ENCODE peak calls at places on chromosomes 3 and 15, in four cellular contexts. Q is AG09319, K is mucosa of descending colon, N is dorsolateral prefrontal cortex. E is an unnamed sample.

GRCh38 chr3:194404365-194405140 is 5.5 kb upstream of the GP5 start:
- DNase-seq in Q (peak), K (no peak), N (no peak), E (peak)

GRCh38 chr3:32640939-32641725 is 43.9 kb upstream of the CNOT10 start:
- DNase-seq in Q (peak), K (no peak), N (no peak), E (no peak)

GRCh38 chr15:78873796-78874761 is 1.4 kb downstream of the MORF4L1 start:
- DNase-seq in Q (no peak), K (no peak), N (peak), E (peak)

GRCh38 chr3:22016197-22016596 is 265.2 kb upstream of the ZNF385D start:
- DNase-seq in Q (no peak), K (no peak), N (no peak), E (no peak)

GRCh38 chr15:62485170-62485720 is 320.2 kb upstream of the C2CD4B start:
- DNase-seq in Q (no peak), K (no peak), N (no peak), E (no peak)

GRCh38 chr3:132695422-132695821 is 26.8 kb downstream of the NPHP3 start:
- DNase-seq in Q (no peak), K (no peak), N (no peak), E (no peak)

GRCh38 chr3:70281663-70282062 is 30.8 kb downstream of the MDFIC2 start:
- DNase-seq in Q (no peak), K (no peak), N (no peak), E (no peak)

GRCh38 chr15:78457101-78457500 is 19.1 kb downstream of the IREB2 start:
- DNase-seq in Q (peak), K (no peak), N (no peak), E (no peak)

GRCh38 chr15:94259121-94259776 is 27.9 kb downstream of the MCTP2 start:
- DNase-seq in Q (no peak), K (no peak), N (no peak), E (no peak)

GRCh38 chr3:127694467-127695215 is 21.9 kb downstream of the ABTB1 start:
- DNase-seq in Q (no peak), K (peak), N (no peak), E (peak)

GRCh38 chr3:19065027-19065426 is 83.3 kb upstream of the KCNH8 start:
- DNase-seq in Q (no peak), K (no peak), N (no peak), E (no peak)

GRCh38 chr3:35200056-35200455 is 439.3 kb upstream of the ARPP21 start:
- DNase-seq in Q (no peak), K (no peak), N (no peak), E (no peak)

GRCh38 chr3:185843635-185844034 is 18.8 kb upstream of the IGF2BP2 start:
- DNase-seq in Q (no peak), K (no peak), N (no peak), E (no peak)

GRCh38 chr3:50124363-50125226 is 30.5 kb upstream of the SEMA3F start:
- DNase-seq in Q (no peak), K (peak), N (no peak), E (no peak)

GRCh38 chr3:142595581-142595950 is 627 bp upstream of the PLS1 start:
- DNase-seq in Q (no peak), K (no peak), N (no peak), E (peak)

GRCh38 chr15:40793216-40793989 is 13.5 kb upstream of the ZFYVE19 start:
- DNase-seq in Q (peak), K (peak), N (peak), E (peak)

GRCh38 chr3:119562307-119562961 is 3.0 kb upstream of the CD80 start:
- DNase-seq in Q (no peak), K (no peak), N (no peak), E (no peak)

GRCh38 chr15:49877117-49877860 is 241.7 kb downstream of the ATP8B4 start:
- DNase-seq in Q (no peak), K (no peak), N (no peak), E (no peak)

GRCh38 chr15:44956388-44956787 is at the start of gene TERB2:
- DNase-seq in Q (no peak), K (no peak), N (no peak), E (no peak)

GRCh38 chr3:113142476-113142875 is 68.9 kb upstream of the BOC start:
- DNase-seq in Q (no peak), K (no peak), N (no peak), E (no peak)

GRCh38 chr3:71650372-71650771 is 66.8 kb upstream of the FOXP1 start:
- DNase-seq in Q (no peak), K (no peak), N (no peak), E (peak)

GRCh38 chr3:69767571-69767970 is 28.3 kb downstream of the MITF start:
- DNase-seq in Q (no peak), K (peak), N (peak), E (no peak)

GRCh38 chr3:177062052-177062732 is 135.1 kb downstream of the TBL1XR1 start:
- DNase-seq in Q (no peak), K (no peak), N (no peak), E (no peak)

GRCh38 chr3:64945171-64945684 is 257.4 kb upstream of the ADAMTS9 start:
- DNase-seq in Q (no peak), K (no peak), N (no peak), E (peak)

GRCh38 chr15:58957101-58957973 is 23.9 kb upstream of the SLTM start:
- DNase-seq in Q (no peak), K (no peak), N (peak), E (peak)

GRCh38 chr3:187925326-187925725 is 180.1 kb upstream of the BCL6 start:
- DNase-seq in Q (no peak), K (no peak), N (no peak), E (no peak)

GRCh38 chr3:73727117-73727802 is 102.5 kb upstream of the PDZRN3 start:
- DNase-seq in Q (peak), K (no peak), N (no peak), E (peak)

GRCh38 chr15:32825219-32825618 is 107.4 kb downstream of the GREM1 start:
- DNase-seq in Q (no peak), K (no peak), N (no peak), E (no peak)

GRCh38 chr3:98735761-98736269 is 27.3 kb upstream of the ST3GAL6 start:
- DNase-seq in Q (no peak), K (no peak), N (no peak), E (no peak)

GRCh38 chr15:58284293-58284692 is 146.1 kb downstream of the AQP9 start:
- DNase-seq in Q (no peak), K (no peak), N (no peak), E (no peak)

GRCh38 chr3:51550080-51550819 is 11.7 kb downstream of the RAD54L2 start:
- DNase-seq in Q (no peak), K (no peak), N (no peak), E (no peak)

GRCh38 chr3:133568294-133569014 is 5.0 kb upstream of the CDV3 start:
- DNase-seq in Q (no peak), K (no peak), N (no peak), E (no peak)

GRCh38 chr3:161640201-161640600 is 143.6 kb downstream of the OTOL1 start:
- DNase-seq in Q (no peak), K (no peak), N (no peak), E (no peak)

GRCh38 chr3:197793246-197793645 is 2.2 kb downstream of the LRCH3 start:
- DNase-seq in Q (no peak), K (no peak), N (no peak), E (no peak)

GRCh38 chr15:89358755-89359439 is 24.3 kb upstream of the POLG start:
- DNase-seq in Q (peak), K (peak), N (peak), E (peak)

GRCh38 chr3:26015752-26016151 is 225.9 kb downstream of the OXSM start:
- DNase-seq in Q (no peak), K (no peak), N (no peak), E (no peak)
- TF ChIP-seq CTCF in Q (no peak), K (no peak), N (no peak), E (no peak)

GRCh38 chr3:148883163-148883562 is 18.1 kb downstream of the CPA3 start:
- DNase-seq in Q (no peak), K (no peak), N (no peak), E (peak)

GRCh38 chr3:148881286-148881685 is 16.2 kb downstream of the CPA3 start:
- DNase-seq in Q (no peak), K (no peak), N (no peak), E (no peak)

GRCh38 chr3:148879256-148879655 is 14.2 kb downstream of the CPA3 start:
- DNase-seq in Q (no peak), K (no peak), N (no peak), E (no peak)

GRCh38 chr3:148882288-148882687 is 17.2 kb downstream of the CPA3 start:
- DNase-seq in Q (no peak), K (no peak), N (no peak), E (peak)

DNA sequence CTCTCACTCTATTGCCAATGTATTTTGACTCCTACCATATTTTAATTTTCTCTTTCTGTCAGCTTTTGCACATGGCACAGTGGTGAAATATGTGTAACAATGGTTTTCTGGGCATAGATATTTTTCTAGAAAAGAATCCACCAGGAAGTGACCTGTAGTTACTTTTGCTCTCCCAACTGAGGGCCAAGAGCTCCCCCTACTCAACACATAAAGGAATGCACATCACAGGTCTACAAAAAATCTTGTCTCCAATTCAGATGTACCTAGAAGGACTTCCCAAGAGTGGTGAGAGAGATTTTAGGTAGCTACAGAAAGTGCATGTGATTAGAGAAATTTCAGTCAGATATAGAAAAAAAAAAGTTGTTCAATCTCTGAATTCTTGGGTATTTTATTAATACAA is 15.6 kb downstream of the CPA3 start:
- DNase-seq in Q (no peak), K (no peak), N (no peak), E (no peak)
- TF ChIP-seq CTCF in Q (no peak), K (no peak), N (peak), E (peak)

DNA sequence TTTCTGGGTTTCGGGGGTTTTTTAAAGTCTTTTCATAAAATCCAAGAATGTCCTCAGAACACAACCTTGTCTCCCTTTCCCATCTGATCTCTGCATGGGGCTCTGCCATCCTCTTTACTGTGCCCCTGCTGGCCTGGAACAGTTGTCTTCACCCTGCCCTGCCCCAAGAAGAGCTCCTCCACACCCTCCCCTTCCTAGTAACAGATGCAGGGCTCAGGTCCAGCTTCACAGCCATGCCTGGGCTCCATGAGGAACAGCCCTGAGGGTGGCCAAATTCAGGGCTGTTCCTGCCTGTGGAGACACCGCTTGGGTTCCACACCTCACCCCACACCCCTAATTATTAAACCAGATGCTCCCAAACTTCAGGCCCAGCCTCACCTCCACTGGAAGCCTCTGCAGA is 12.9 kb upstream of the ULK3 start:
- DNase-seq in Q (no peak), K (no peak), N (no peak), E (no peak)
- TF ChIP-seq CTCF in Q (no peak), K (no peak), N (no peak), E (no peak)

DNA sequence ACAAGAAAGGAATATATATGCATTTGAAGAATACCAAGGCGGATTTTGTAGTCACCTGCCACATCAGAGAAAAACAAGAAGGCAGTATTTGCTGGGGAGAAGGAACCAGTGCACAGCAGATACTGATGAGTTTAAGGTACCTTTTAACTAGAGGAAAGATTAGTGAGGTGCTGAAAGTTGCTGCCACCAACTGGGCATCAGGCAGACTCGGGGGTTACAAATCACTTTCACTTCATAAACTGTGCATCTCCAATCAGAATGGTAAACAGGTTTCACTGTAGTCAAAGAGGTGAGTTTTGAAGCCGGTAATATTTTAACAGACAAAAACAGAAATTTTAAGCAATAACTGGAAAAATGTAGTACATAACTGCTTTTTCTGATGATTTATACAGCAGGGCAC is 4.1 kb downstream of the FBN1 start:
- DNase-seq in Q (no peak), K (no peak), N (no peak), E (no peak)
- TF ChIP-seq CTCF in Q (peak), K (no peak), N (peak), E (no peak)

DNA sequence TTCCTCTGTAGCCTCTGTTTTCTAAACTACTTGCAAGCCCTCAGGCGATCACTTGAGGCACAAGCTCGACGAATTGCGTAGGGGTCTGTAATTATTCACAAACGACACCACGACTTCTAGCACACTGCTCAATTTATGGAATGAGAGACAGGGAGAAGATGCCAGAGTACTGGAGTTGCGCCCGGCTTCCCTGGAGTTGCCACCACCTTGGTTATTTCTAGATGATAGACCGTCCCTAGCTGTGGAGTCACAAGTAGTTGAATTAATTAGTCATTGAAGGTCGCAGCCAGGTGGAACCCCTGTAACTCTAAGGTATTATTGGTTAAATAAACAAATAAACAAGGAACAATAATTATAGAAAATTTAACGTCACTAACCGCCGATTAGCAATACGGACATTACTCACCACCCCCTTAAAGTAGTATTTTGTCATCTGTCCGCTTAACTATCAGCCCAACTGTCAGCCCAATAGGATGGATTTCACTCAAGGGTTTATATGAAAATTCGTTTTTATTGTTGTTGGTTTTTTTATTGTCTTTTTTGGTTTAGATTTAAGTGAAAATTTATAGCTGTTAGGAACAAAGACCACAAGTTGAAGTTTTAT is 875 bp upstream of the AZI2 start:
- DNase-seq in Q (no peak), K (no peak), N (no peak), E (no peak)
- TF ChIP-seq CTCF in Q (no peak), K (no peak), N (no peak), E (no peak)

GRCh38 chr3:130480736-130481135 is 36.2 kb upstream of the COL6A6 start:
- DNase-seq in Q (peak), K (no peak), N (no peak), E (peak)
- TF ChIP-seq CTCF in Q (peak), K (no peak), N (no peak), E (peak)

GRCh38 chr3:30518201-30518864 is 88.1 kb upstream of the TGFBR2 start:
- DNase-seq in Q (no peak), K (no peak), N (no peak), E (peak)
- TF ChIP-seq CTCF in Q (no peak), K (no peak), N (no peak), E (peak)

DNA sequence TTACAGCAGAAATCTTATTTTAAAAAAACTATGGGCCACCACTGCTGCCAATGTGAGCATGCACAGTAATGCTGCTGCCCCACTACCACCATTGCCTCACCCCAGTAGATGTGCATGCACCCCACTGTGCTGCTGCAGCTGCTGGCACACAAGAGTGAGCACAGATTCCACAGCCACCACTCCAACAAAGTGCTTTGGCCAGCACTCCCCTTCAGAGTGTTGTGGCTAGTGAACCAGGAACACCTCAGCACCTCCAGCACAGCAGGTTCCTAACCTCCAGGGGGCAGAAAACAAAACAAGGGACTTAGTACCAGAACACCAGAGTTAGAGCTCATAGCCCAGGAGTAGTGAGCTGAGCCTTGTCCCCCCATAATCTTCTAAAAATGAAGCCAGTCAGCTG is 629.6 kb downstream of the PYDC2 start:
- DNase-seq in Q (no peak), K (no peak), N (no peak), E (no peak)
- TF ChIP-seq CTCF in Q (no peak), K (no peak), N (no peak), E (no peak)

GRCh38 chr15:24761704-24762302 is 86.2 kb downstream of the NPAP1 start:
- DNase-seq in Q (no peak), K (no peak), N (no peak), E (no peak)
- TF ChIP-seq CTCF in Q (peak), K (no peak), N (peak), E (peak)